ENCODE peak calls at places on chromosomes 13 and 19, in five cellular contexts. S, I, N, V and U are unnamed samples.

GRCh38 chr19:8662263-8662662 is 31.8 kb downstream of the NFILZ start:
- DNase-seq in I (no peak), V (no peak), S (no peak), N (no peak), U (no peak)

GRCh38 chr13:80273717-80274116 is 67.2 kb downstream of the SPRY2 start:
- DNase-seq in S (no peak), V (no peak), I (no peak), N (no peak), U (no peak)

GRCh38 chr19:13788991-13789390 is 6.3 kb upstream of the ZSWIM4 start:
- DNase-seq in I (no peak), V (no peak), S (no peak), N (no peak), U (no peak)

GRCh38 chr13:80664930-80665329 is 324.0 kb upstream of the SPRY2 start:
- DNase-seq in V (no peak), I (no peak), S (no peak), N (no peak), U (no peak)

GRCh38 chr19:29546583-29547190 is 20.9 kb downstream of the VSTM2B start:
- DNase-seq in V (no peak), I (no peak), N (no peak), S (no peak), U (no peak)

GRCh38 chr19:38736036-38736412 is 8.2 kb downstream of the CAPN12 start:
- DNase-seq in V (no peak), S (peak), N (no peak), I (peak), U (peak)

GRCh38 chr19:44757057-44757734 is 8.7 kb downstream of the BCL3 start:
- DNase-seq in V (no peak), N (no peak), I (peak), S (no peak), U (peak)

GRCh38 chr19:28652790-28653189 is 560.2 kb downstream of the UQCRFS1 start:
- DNase-seq in S (no peak), N (no peak), I (no peak), V (no peak), U (no peak)

GRCh38 chr19:17946965-17947784 is 14.4 kb downstream of the CCDC124 start:
- DNase-seq in I (no peak), N (no peak), V (no peak), S (no peak), U (no peak)

GRCh38 chr13:93996471-93996870 is 483.0 kb downstream of the DCT start:
- DNase-seq in V (no peak), S (no peak), I (no peak), N (no peak), U (no peak)

GRCh38 chr19:46015080-46015960 is 7.5 kb downstream of the PGLYRP1 start:
- DNase-seq in V (no peak), N (no peak), I (peak), S (peak), U (peak)

GRCh38 chr19:6516659-6517291 is 14.1 kb upstream of the TNFSF9 start:
- DNase-seq in V (peak), N (peak), S (peak), I (peak), U (peak)

GRCh38 chr13:53411443-53411842 is 382.8 kb downstream of the OLFM4 start:
- DNase-seq in V (no peak), N (no peak), S (no peak), I (no peak), U (no peak)

GRCh38 chr13:65943711-65944110 is 1286.4 kb downstream of the PCDH9 start:
- DNase-seq in I (no peak), V (no peak), N (no peak), S (no peak), U (no peak)

GRCh38 chr13:108927615-108928014 is 298.2 kb downstream of the MYO16 start:
- DNase-seq in I (no peak), N (no peak), S (no peak), V (no peak), U (no peak)

GRCh38 chr13:38980628-38981078 is 10.0 kb downstream of the STOML3 start:
- DNase-seq in I (no peak), V (no peak), N (no peak), S (no peak), U (no peak)

GRCh38 chr13:75368167-75368566 is 113.8 kb downstream of the TBC1D4 start:
- DNase-seq in I (peak), S (no peak), V (no peak), N (no peak), U (peak)

GRCh38 chr19:19460258-19460731 is 54.8 kb downstream of the GATAD2A start:
- DNase-seq in S (no peak), N (no peak), V (no peak), I (no peak), U (no peak)

GRCh38 chr19:31500921-31501320 is 151.7 kb upstream of the TSHZ3 start:
- DNase-seq in N (peak), V (no peak), S (no peak), I (no peak), U (no peak)